ENCODE peak calls at places on chromosomes 7 and 10, in six cellular contexts. G is BJ, K is endothelial cell of umbilical vein, N is stomach, T is pancreas, W is sigmoid colon. I is an unnamed sample. For H3K36me3, the result is how much of the 10 kb centered on the place peaks cover.

GRCh38 chr10:58990693-58991092 is 185.8 kb upstream of the PHYHIPL start:
- DNase-seq in G (no peak), K (no peak), N (no peak), T (no peak), W (no peak), I (no peak)

GRCh38 chr7:31710171-31710570 is 23.2 kb downstream of the PPP1R17 start:
- DNase-seq in G (no peak), K (no peak), N (no peak), T (no peak), W (no peak), I (no peak)

GRCh38 chr7:11427686-11428273 is 404.2 kb downstream of the THSD7A start:
- DNase-seq in G (peak), K (peak), N (no peak), T (peak), W (no peak), I (no peak)

GRCh38 chr10:35307297-35307696 is 29.0 kb upstream of the CCNY start:
- DNase-seq in G (no peak), K (no peak), N (no peak), T (peak), W (no peak), I (no peak)

GRCh38 chr10:79562135-79562756 is 2.0 kb upstream of the SFTPA2 start:
- DNase-seq in G (no peak), K (peak), N (peak), T (peak), W (no peak), I (peak)

GRCh38 chr7:158734861-158735260 is 30.3 kb upstream of the NCAPG2 start:
- DNase-seq in G (no peak), K (peak), N (no peak), T (no peak), W (no peak), I (no peak)

GRCh38 chr7:130903358-130903974 is 169.5 kb upstream of the KLF14 start:
- DNase-seq in G (peak), K (peak), N (no peak), T (no peak), W (no peak), I (no peak)

GRCh38 chr7:44595934-44596635 is 10.3 kb upstream of the OGDH start:
- DNase-seq in G (no peak), K (peak), N (no peak), T (no peak), W (no peak), I (no peak)

GRCh38 chr7:2968176-2968575 is 75.5 kb downstream of the CARD11 start:
- DNase-seq in G (no peak), K (no peak), N (peak), T (no peak), W (peak), I (peak)

GRCh38 chr10:90179696-90180407 is 478.5 kb downstream of the KIF20B start:
- DNase-seq in G (peak), K (no peak), N (no peak), T (no peak), W (no peak), I (no peak)

GRCh38 chr7:149846436-149847046 is 8.4 kb downstream of the ZNF862 start:
- DNase-seq in G (no peak), K (no peak), N (no peak), T (no peak), W (peak), I (no peak)

GRCh38 chr10:72333111-72334012 is 21.4 kb downstream of the DNAJB12 start:
- DNase-seq in G (no peak), K (peak), N (no peak), T (no peak), W (no peak), I (no peak)

GRCh38 chr7:52940511-52940910 is 94.9 kb upstream of the POM121L12 start:
- DNase-seq in G (peak), K (no peak), N (no peak), T (no peak), W (no peak), I (no peak)

GRCh38 chr10:121449457-121450045 is 148.7 kb downstream of the FGFR2 start:
- DNase-seq in G (no peak), K (no peak), N (no peak), T (peak), W (no peak), I (no peak)

GRCh38 chr10:97611473-97611872 is 21.8 kb downstream of the MORN4 start:
- DNase-seq in G (no peak), K (no peak), N (no peak), T (no peak), W (no peak), I (no peak)

GRCh38 chr10:77420942-77421523 is 216.6 kb downstream of the KCNMA1 start:
- DNase-seq in G (no peak), K (no peak), N (no peak), T (no peak), W (no peak), I (no peak)

GRCh38 chr10:132388901-132389630 is 7.9 kb upstream of the PWWP2B start:
- DNase-seq in G (no peak), K (no peak), N (no peak), T (peak), W (peak), I (peak)

GRCh38 chr7:5677538-5678294 is 103.7 kb downstream of the RNF216 start:
- DNase-seq in G (no peak), K (peak), N (peak), T (peak), W (peak), I (no peak)

GRCh38 chr10:102114861-102115618 is 5.1 kb downstream of the LDB1 start:
- DNase-seq in G (no peak), K (peak), N (peak), T (peak), W (peak), I (peak)

GRCh38 chr7:45241339-45242109 is 83.9 kb downstream of the RAMP3 start:
- DNase-seq in G (no peak), K (no peak), N (no peak), T (no peak), W (no peak), I (no peak)

GRCh38 chr7:142120474-142121000 is 9.0 kb downstream of the MGAM2 start:
- DNase-seq in G (no peak), K (no peak), N (no peak), T (no peak), W (no peak), I (no peak)

GRCh38 chr10:131933016-131933694 is 32.3 kb downstream of the PPP2R2D start:
- DNase-seq in G (no peak), K (no peak), N (no peak), T (no peak), W (peak), I (no peak)

GRCh38 chr10:109403551-109403950 is 519.8 kb downstream of the XPNPEP1 start:
- DNase-seq in G (no peak), K (no peak), N (no peak), T (no peak), W (no peak), I (no peak)

GRCh38 chr10:59700709-59701108 is 8.9 kb downstream of the SLC16A9 start:
- DNase-seq in G (no peak), K (no peak), N (no peak), T (no peak), W (no peak), I (no peak)

GRCh38 chr10:36681751-36682633 is 443.4 kb upstream of the ANKRD30A start:
- DNase-seq in G (no peak), K (no peak), N (no peak), T (no peak), W (no peak), I (no peak)

GRCh38 chr7:127250312-127251047 is 2.3 kb downstream of the GRM8 start:
- DNase-seq in G (no peak), K (no peak), N (no peak), T (no peak), W (no peak), I (no peak)
- TF ChIP-seq CTCF in G (no peak), K (no peak), N (no peak), T (no peak), W (no peak), I (no peak)

DNA sequence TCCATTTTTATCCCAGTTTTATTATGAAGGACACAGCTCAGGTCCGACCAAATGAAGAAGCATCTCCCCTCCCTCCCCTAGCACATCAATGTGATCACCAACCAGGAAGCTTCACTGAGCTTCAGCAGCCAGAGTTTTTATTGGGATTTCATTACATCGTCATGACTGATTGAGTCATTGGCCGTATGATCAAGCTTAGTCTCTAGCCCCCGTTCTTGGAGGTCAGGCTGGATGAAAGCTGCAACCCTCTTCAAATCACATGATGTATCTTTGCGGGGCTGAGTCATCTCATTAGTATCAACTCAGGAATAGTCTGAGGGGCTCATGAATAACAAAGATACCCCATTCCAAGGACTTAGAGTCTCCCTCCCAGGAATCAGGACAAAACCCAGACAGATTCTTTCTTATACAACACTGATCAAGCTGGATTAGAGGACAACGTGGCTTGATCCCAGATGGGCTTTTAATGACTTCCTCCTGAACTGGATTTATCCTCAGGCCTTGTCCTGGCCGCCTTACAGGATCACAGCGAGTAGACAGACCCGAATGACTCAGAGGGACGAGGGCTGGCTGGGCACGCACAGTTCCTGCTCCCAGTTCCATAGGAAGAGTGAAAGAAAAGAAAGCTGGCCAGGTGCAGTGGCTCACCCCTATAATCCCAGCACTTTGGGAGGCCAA is 14.5 kb downstream of the LIMK1 start:
- DNase-seq in G (peak), K (peak), N (peak), T (no peak), W (peak), I (no peak)
- H3K36me3 ChIP-seq in G (under half), K (under half), N (under half), T (under half), W (under half), I (under half)

GRCh38 chr7:34157137-34157536 is 251.8 kb downstream of the BMPER start:
- DNase-seq in G (no peak), K (no peak), N (no peak), T (no peak), W (no peak), I (no peak)

GRCh38 chr7:34158311-34158710 is 253.0 kb downstream of the BMPER start:
- DNase-seq in G (no peak), K (no peak), N (no peak), T (peak), W (peak), I (no peak)

GRCh38 chr7:34160261-34160752 is 255.0 kb downstream of the BMPER start:
- DNase-seq in G (peak), K (no peak), N (no peak), T (no peak), W (no peak), I (no peak)

GRCh38 chr7:34156336-34156735 is 251.0 kb downstream of the BMPER start:
- DNase-seq in G (no peak), K (no peak), N (no peak), T (no peak), W (no peak), I (no peak)

GRCh38 chr7:34158754-34159153 is 253.4 kb downstream of the BMPER start:
- DNase-seq in G (no peak), K (no peak), N (no peak), T (no peak), W (no peak), I (no peak)
- TF ChIP-seq CTCF in G (no peak), K (no peak), N (no peak), T (no peak), W (no peak), I (no peak)

GRCh38 chr7:99038086-99038855 is 105.6 kb downstream of the SMURF1 start:
- DNase-seq in G (no peak), K (no peak), N (no peak), T (peak), W (no peak), I (no peak)
- H3K36me3 ChIP-seq in G (under half), K (half or more), N (half or more), T (half or more), W (half or more), I (half or more)

DNA sequence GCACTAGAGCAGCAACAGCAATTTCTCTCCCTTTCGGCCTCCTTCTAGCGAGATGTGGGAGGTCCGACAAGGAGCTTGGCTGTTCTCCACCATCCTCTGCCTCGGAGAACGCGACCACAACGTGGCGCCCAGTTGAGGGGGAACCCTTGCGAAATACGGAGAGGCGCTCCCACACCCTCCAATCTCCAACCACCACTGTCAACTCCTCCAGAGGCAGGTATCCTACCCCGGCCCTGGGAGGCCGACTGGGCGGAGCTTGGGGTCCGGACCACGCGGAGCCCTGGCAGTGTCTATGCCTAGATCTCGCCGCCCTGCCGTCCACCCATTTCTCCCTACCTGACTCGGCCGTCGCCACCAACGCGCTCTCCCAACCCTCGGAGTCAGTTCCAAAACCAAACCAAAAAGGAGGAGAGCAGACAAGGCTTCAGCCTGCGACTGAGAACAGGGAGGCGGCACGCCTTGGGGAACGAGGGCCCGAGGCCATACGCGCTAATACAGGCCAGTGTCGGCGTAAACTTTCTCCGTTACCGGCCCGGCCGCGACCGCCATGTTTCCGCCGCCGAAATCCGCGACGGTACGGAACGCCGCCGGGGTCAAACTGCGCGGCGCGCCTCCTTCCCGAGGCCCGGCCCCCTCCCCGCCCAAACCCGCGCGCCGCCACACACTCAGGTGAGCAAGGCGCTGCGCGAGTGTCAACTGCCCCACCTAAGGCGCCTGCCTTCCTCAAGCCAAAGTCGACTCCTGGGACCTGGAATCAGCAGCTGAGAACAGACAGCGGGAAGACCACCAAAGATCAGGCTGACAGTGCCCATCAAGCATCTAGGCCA is at the start of gene TMEM168:
- DNase-seq in G (no peak), K (peak), N (peak), T (peak), W (peak), I (peak)
- TF ChIP-seq CTCF in G (no peak), K (no peak), N (no peak), T (no peak), W (no peak), I (no peak)

I was measured in left lung.